ENCODE peak calls at places on chromosome 9, in four cellular contexts. U is retinal pigment epithelial cell; N is activated CD8-positive, alpha-beta memory T cell treated with anti-CD3 and anti-CD28 coated beads for 24 hours; O is GM12865. G is an unnamed sample.

GRCh38 chr9:35272989-35273388 is 111.2 kb downstream of the UNC13B start:
- DNase-seq in U (no peak), N (no peak), O (peak; percentile 24), G (peak; percentile 76)

GRCh38 chr9:37451628-37452027 is 13.6 kb downstream of the ZBTB5 start:
- DNase-seq in O (no peak), N (no peak), U (no peak), G (no peak)

GRCh38 chr9:113503613-113504230 is 40.2 kb downstream of the RGS3 start:
- DNase-seq in O (no peak), N (no peak), U (no peak), G (no peak)

GRCh38 chr9:96327694-96328352 is 25.8 kb upstream of the HSD17B3 start:
- DNase-seq in N (peak; percentile 61), U (no peak), O (peak; percentile 52), G (peak; percentile 68)

GRCh38 chr9:89952401-89952800 is 347.6 kb downstream of the GADD45G start:
- DNase-seq in U (no peak), N (no peak), O (peak; percentile 6), G (peak; percentile 82)

GRCh38 chr9:137055385-137056364 is 1.8 kb upstream of the ENTPD2 start:
- DNase-seq in U (peak; percentile 41), O (no peak), N (no peak), G (peak; percentile 53)

GRCh38 chr9:6426117-6426516 is 13.1 kb downstream of the UHRF2 start:
- DNase-seq in U (no peak), O (no peak), N (no peak), G (no peak)

GRCh38 chr9:136748656-136749551 is 579 bp upstream of the LCN6 start:
- DNase-seq in U (no peak), O (no peak), N (no peak), G (no peak)

GRCh38 chr9:134378901-134379338 is 52.7 kb downstream of the RXRA start:
- DNase-seq in O (no peak), U (no peak), N (no peak), G (peak; percentile 71)

GRCh38 chr9:123401879-123402513 is 46.0 kb downstream of the CRB2 start:
- DNase-seq in U (no peak), O (peak; percentile 54), N (no peak), G (peak; percentile 73)

GRCh38 chr9:98955259-98955658 is 11.6 kb downstream of the COL15A1 start:
- DNase-seq in O (no peak), U (no peak), N (no peak), G (no peak)

GRCh38 chr9:93217706-93218105 is 33.8 kb downstream of the WNK2 start:
- DNase-seq in U (no peak), N (no peak), O (no peak), G (no peak)